ENCODE peak calls at places on chromosome 15, in five cellular contexts. P is ELR, A is T47D, E is neural progenitor cell, K is DMS153. Q is an unnamed sample.

GRCh38 chr15:34754171-34754580 is 622 bp downstream of the GJD2 start:
- DNase-seq in P (no peak), A (no peak), E (peak; percentile 23), K (no peak), Q (no peak)

GRCh38 chr15:34837246-34838016 is 42.1 kb upstream of the ACTC1 start:
- DNase-seq in P (peak; percentile 86), A (no peak), E (no peak), K (no peak), Q (no peak)

GRCh38 chr15:95559875-95560394 is 770.6 kb upstream of the NR2F2 start:
- DNase-seq in P (peak; percentile 94), A (peak; percentile 13), E (no peak), K (no peak), Q (no peak)

GRCh38 chr15:60584355-60585023 is 105.5 kb upstream of the ICE2 start:
- DNase-seq in P (no peak), A (no peak), E (no peak), K (no peak), Q (no peak)

GRCh38 chr15:42163947-42164550 is 7.6 kb upstream of the PLA2G4F start:
- DNase-seq in P (no peak), A (no peak), E (no peak), K (no peak), Q (no peak)

GRCh38 chr15:88178631-88179030 is 77.9 kb downstream of the NTRK3 start:
- DNase-seq in P (no peak), A (no peak), E (no peak), K (no peak), Q (no peak)

GRCh38 chr15:94791008-94791407 is 559.6 kb downstream of the MCTP2 start:
- DNase-seq in P (no peak), A (no peak), E (no peak), K (no peak), Q (no peak)

GRCh38 chr15:68812069-68812468 is 8.6 kb downstream of the ANP32A start:
- DNase-seq in P (no peak), A (no peak), E (no peak), K (no peak), Q (no peak)

GRCh38 chr15:55703873-55704285 is 39.1 kb downstream of the PRTG start:
- DNase-seq in P (peak; percentile 25), A (no peak), E (no peak), K (no peak), Q (no peak)

GRCh38 chr15:59360305-59360704 is 12.4 kb downstream of the MYO1E start:
- DNase-seq in P (peak; percentile 27), A (no peak), E (no peak), K (no peak), Q (no peak)

GRCh38 chr15:76150971-76151598 is 91.3 kb downstream of the TMEM266 start:
- DNase-seq in P (peak; percentile 84), A (peak; percentile 68), E (peak; percentile 82), K (no peak), Q (peak; percentile 75)

GRCh38 chr15:57183614-57184344 is 192.5 kb upstream of the CGNL1 start:
- DNase-seq in P (no peak), A (no peak), E (no peak), K (no peak), Q (no peak)

GRCh38 chr15:70376929-70377691 is 279.4 kb upstream of the TLE3 start:
- DNase-seq in P (peak; percentile 33), A (no peak), E (peak; percentile 42), K (peak; percentile 7), Q (peak; percentile 4)

GRCh38 chr15:70195808-70196304 is 98.1 kb upstream of the TLE3 start:
- DNase-seq in P (peak; percentile 78), A (no peak), E (no peak), K (no peak), Q (no peak)

GRCh38 chr15:73357999-73358665 is 10.6 kb downstream of the HCN4 start:
- DNase-seq in P (no peak), A (no peak), E (no peak), K (no peak), Q (no peak)

GRCh38 chr15:70058642-70059360 is 38.9 kb downstream of the TLE3 start:
- DNase-seq in P (no peak), A (no peak), E (no peak), K (no peak), Q (no peak)

GRCh38 chr15:56339594-56339993 is 25.6 kb upstream of the TEX9 start:
- DNase-seq in P (peak; percentile 29), A (no peak), E (no peak), K (no peak), Q (no peak)

GRCh38 chr15:58398053-58398452 is 33.7 kb upstream of the LIPC start:
- DNase-seq in P (no peak), A (no peak), E (peak; percentile 46), K (no peak), Q (no peak)

GRCh38 chr15:64351265-64351664 is 4.7 kb downstream of the CSNK1G1 start:
- DNase-seq in P (peak; percentile 57), A (no peak), E (no peak), K (no peak), Q (no peak)

GRCh38 chr15:32818758-32819405 is 101.1 kb downstream of the GREM1 start:
- DNase-seq in P (no peak), A (no peak), E (peak; percentile 10), K (no peak), Q (no peak)

GRCh38 chr15:98391131-98391530 is 257.2 kb upstream of the IGF1R start:
- DNase-seq in P (no peak), A (no peak), E (no peak), K (no peak), Q (no peak)

GRCh38 chr15:23497710-23498111 is 50.7 kb upstream of the GOLGA6L2 start:
- DNase-seq in P (peak; percentile 22), A (peak; percentile 33), E (peak; percentile 19), K (no peak), Q (no peak)

GRCh38 chr15:90001683-90002427 is 731 bp downstream of the ZNF710 start:
- DNase-seq in P (peak; percentile 64), A (peak; percentile 67), E (peak; percentile 79), K (no peak), Q (peak; percentile 59)

GRCh38 chr15:100043069-100043641 is 298.6 kb downstream of the ADAMTS17 start:
- DNase-seq in P (peak; percentile 86), A (peak; percentile 42), E (no peak), K (no peak), Q (no peak)

GRCh38 chr15:51647128-51647562 is 24.6 kb upstream of the DMXL2 start:
- DNase-seq in P (peak; percentile 74), A (no peak), E (no peak), K (peak; percentile 3), Q (no peak)

GRCh38 chr15:60620707-60621106 is 141.8 kb upstream of the ICE2 start:
- DNase-seq in P (no peak), A (no peak), E (no peak), K (no peak), Q (no peak)

GRCh38 chr15:58115692-58116091 is 22.5 kb upstream of the AQP9 start:
- DNase-seq in P (peak; percentile 17), A (peak; percentile 49), E (peak; percentile 7), K (no peak), Q (no peak)

GRCh38 chr15:71679223-71680078 is 130.9 kb upstream of the NR2E3 start:
- DNase-seq in P (peak; percentile 75), A (peak; percentile 13), E (no peak), K (no peak), Q (no peak)

GRCh38 chr15:69828181-69828828 is 269.4 kb downstream of the TLE3 start:
- DNase-seq in P (no peak), A (no peak), E (no peak), K (no peak), Q (no peak)

GRCh38 chr15:55279746-55280351 is 9.8 kb downstream of the RAB27A start:
- DNase-seq in P (peak; percentile 94), A (peak; percentile 13), E (no peak), K (no peak), Q (no peak)

GRCh38 chr15:67185621-67186225 is 68.7 kb downstream of the AAGAB start:
- DNase-seq in P (no peak), A (no peak), E (no peak), K (no peak), Q (no peak)

GRCh38 chr15:77579498-77580188 is 53.1 kb downstream of the LINGO1 start:
- DNase-seq in P (no peak), A (no peak), E (no peak), K (no peak), Q (no peak)